ENCODE peak calls at places on chromosomes 7 and 10, in five cellular contexts. W is MCF 10A, U is H54, V is NCI-H526, L is erythroblast. J is an unnamed sample.

GRCh38 chr10:47306429-47307210 is 6.6 kb downstream of the GDF10 start:
- DNase-seq in W (no peak), U (no peak), V (no peak), L (peak; percentile 51), J (no peak)

GRCh38 chr7:23247101-23247601 is 576 bp downstream of the GPNMB start:
- DNase-seq in W (no peak), U (no peak), V (no peak), L (no peak), J (no peak)

GRCh38 chr10:1573981-1574380 is 163.3 kb downstream of the ADARB2 start:
- DNase-seq in W (no peak), U (no peak), V (no peak), L (no peak), J (no peak)

GRCh38 chr7:114530074-114530611 is 115.5 kb downstream of the FOXP2 start:
- DNase-seq in W (no peak), U (no peak), V (peak; percentile 23), L (no peak), J (no peak)

GRCh38 chr7:137003606-137004005 is 135.2 kb downstream of the CHRM2 start:
- DNase-seq in W (no peak), U (no peak), V (no peak), L (peak; percentile 36), J (no peak)

GRCh38 chr7:108066486-108066885 is 63.5 kb upstream of the LAMB1 start:
- DNase-seq in W (peak; percentile 77), U (no peak), V (no peak), L (no peak), J (peak; percentile 52)

GRCh38 chr10:24850726-24851300 is 101.6 kb downstream of the PRTFDC1 start:
- DNase-seq in W (no peak), U (no peak), V (no peak), L (no peak), J (no peak)

GRCh38 chr10:49104323-49104722 is 11.0 kb downstream of the VSTM4 start:
- DNase-seq in W (no peak), U (no peak), V (no peak), L (no peak), J (no peak)

GRCh38 chr7:74515276-74515675 is 61.6 kb downstream of the GTF2IRD1 start:
- DNase-seq in W (no peak), U (no peak), V (no peak), L (no peak), J (no peak)

GRCh38 chr7:36999851-37000480 is 275.7 kb upstream of the AOAH start:
- DNase-seq in W (no peak), U (no peak), V (no peak), L (no peak), J (no peak)

GRCh38 chr10:7432884-7433726 is 22.3 kb upstream of the SFMBT2 start:
- DNase-seq in W (no peak), U (no peak), V (peak; percentile 89), L (no peak), J (no peak)